ENCODE peak calls at places on chromosomes 3 and 15, in ten cellular contexts. One of them, this sample, is unnamed. For H3K36me3 and H3K4me1, the result is how much of the 10 kb centered on the place peaks cover.

GRCh38 chr15:60442763-60443162 is 36.2 kb downstream of the ICE2 start:
- DNase-seq in right lobe of liver: no peak
- DNase-seq in breast epithelium: no peak
- DNase-seq in Peyer's patch: no peak
- DNase-seq in heart left ventricle: no peak
- DNase-seq in H1: no peak
- DNase-seq in transverse colon: no peak
- DNase-seq in K562: no peak
- DNase-seq in esophagus squamous epithelium: no peak
- DNase-seq in body of pancreas: no peak
- DNase-seq in this sample: no peak

GRCh38 chr3:66497288-66497972 is 3.4 kb downstream of the LRIG1 start:
- DNase-seq in H1: no peak
- DNase-seq in K562: no peak
- DNase-seq in transverse colon: no peak
- DNase-seq in body of pancreas: peak
- DNase-seq in breast epithelium: no peak
- DNase-seq in esophagus squamous epithelium: no peak
- DNase-seq in Peyer's patch: no peak
- DNase-seq in right lobe of liver: no peak
- DNase-seq in heart left ventricle: no peak
- DNase-seq in this sample: no peak

GRCh38 chr3:4113811-4114522 is 189.2 kb upstream of the SETMAR start:
- DNase-seq in H1: no peak
- DNase-seq in heart left ventricle: no peak
- DNase-seq in breast epithelium: no peak
- DNase-seq in transverse colon: no peak
- DNase-seq in esophagus squamous epithelium: no peak
- DNase-seq in K562: no peak
- DNase-seq in Peyer's patch: no peak
- DNase-seq in right lobe of liver: no peak
- DNase-seq in body of pancreas: no peak
- DNase-seq in this sample: no peak

GRCh38 chr3:38988955-38989354 is 62.8 kb downstream of the SCN11A start:
- DNase-seq in body of pancreas: no peak
- DNase-seq in heart left ventricle: no peak
- DNase-seq in Peyer's patch: no peak
- DNase-seq in K562: no peak
- DNase-seq in transverse colon: no peak
- DNase-seq in breast epithelium: no peak
- DNase-seq in H1: no peak
- DNase-seq in right lobe of liver: no peak
- DNase-seq in esophagus squamous epithelium: no peak
- DNase-seq in this sample: no peak

GRCh38 chr3:32313723-32314473 is 75.4 kb downstream of the CMTM8 start:
- DNase-seq in breast epithelium: no peak
- DNase-seq in transverse colon: no peak
- DNase-seq in K562: no peak
- DNase-seq in heart left ventricle: no peak
- DNase-seq in right lobe of liver: no peak
- DNase-seq in body of pancreas: no peak
- DNase-seq in H1: no peak
- DNase-seq in Peyer's patch: no peak
- DNase-seq in esophagus squamous epithelium: no peak
- DNase-seq in this sample: no peak

GRCh38 chr3:46901591-46902187 is 24.2 kb downstream of the PTH1R start:
- DNase-seq in esophagus squamous epithelium: no peak
- DNase-seq in heart left ventricle: no peak
- DNase-seq in K562: no peak
- DNase-seq in Peyer's patch: no peak
- DNase-seq in body of pancreas: no peak
- DNase-seq in H1: no peak
- DNase-seq in right lobe of liver: peak
- DNase-seq in breast epithelium: no peak
- DNase-seq in transverse colon: no peak
- DNase-seq in this sample: no peak

GRCh38 chr15:100785181-100786138 is 94.2 kb upstream of the ALDH1A3 start:
- DNase-seq in esophagus squamous epithelium: no peak
- DNase-seq in K562: no peak
- DNase-seq in right lobe of liver: no peak
- DNase-seq in transverse colon: no peak
- DNase-seq in heart left ventricle: no peak
- DNase-seq in Peyer's patch: peak
- DNase-seq in body of pancreas: no peak
- DNase-seq in H1: no peak
- DNase-seq in breast epithelium: no peak
- DNase-seq in this sample: peak

GRCh38 chr3:133404925-133405324 is 5.1 kb downstream of the BFSP2 start:
- DNase-seq in body of pancreas: no peak
- DNase-seq in heart left ventricle: no peak
- DNase-seq in right lobe of liver: no peak
- DNase-seq in transverse colon: no peak
- DNase-seq in K562: no peak
- DNase-seq in esophagus squamous epithelium: no peak
- DNase-seq in Peyer's patch: no peak
- DNase-seq in breast epithelium: no peak
- DNase-seq in H1: no peak
- DNase-seq in this sample: no peak

GRCh38 chr15:91521996-91522395 is 331.5 kb upstream of the SLCO3A1 start:
- DNase-seq in heart left ventricle: no peak
- DNase-seq in body of pancreas: no peak
- DNase-seq in Peyer's patch: no peak
- DNase-seq in H1: no peak
- DNase-seq in esophagus squamous epithelium: no peak
- DNase-seq in breast epithelium: no peak
- DNase-seq in right lobe of liver: no peak
- DNase-seq in transverse colon: no peak
- DNase-seq in K562: no peak
- DNase-seq in this sample: no peak

GRCh38 chr3:22779737-22780136 is 423.4 kb upstream of the UBE2E2 start:
- DNase-seq in body of pancreas: no peak
- DNase-seq in K562: no peak
- DNase-seq in right lobe of liver: no peak
- DNase-seq in Peyer's patch: no peak
- DNase-seq in H1: no peak
- DNase-seq in esophagus squamous epithelium: no peak
- DNase-seq in breast epithelium: no peak
- DNase-seq in heart left ventricle: no peak
- DNase-seq in transverse colon: no peak
- DNase-seq in this sample: no peak

GRCh38 chr3:61729235-61729634 is 167.9 kb downstream of the PTPRG start:
- DNase-seq in right lobe of liver: no peak
- DNase-seq in H1: no peak
- DNase-seq in body of pancreas: no peak
- DNase-seq in K562: no peak
- DNase-seq in transverse colon: no peak
- DNase-seq in esophagus squamous epithelium: no peak
- DNase-seq in breast epithelium: no peak
- DNase-seq in Peyer's patch: no peak
- DNase-seq in heart left ventricle: no peak
- DNase-seq in this sample: no peak

GRCh38 chr3:61724801-61725200 is 163.4 kb downstream of the PTPRG start:
- DNase-seq in H1: no peak
- DNase-seq in right lobe of liver: no peak
- DNase-seq in K562: no peak
- DNase-seq in breast epithelium: no peak
- DNase-seq in transverse colon: no peak
- DNase-seq in body of pancreas: no peak
- DNase-seq in esophagus squamous epithelium: no peak
- DNase-seq in heart left ventricle: no peak
- DNase-seq in Peyer's patch: no peak
- DNase-seq in this sample: no peak

GRCh38 chr3:61730058-61730457 is 168.7 kb downstream of the PTPRG start:
- DNase-seq in transverse colon: no peak
- DNase-seq in breast epithelium: no peak
- DNase-seq in heart left ventricle: no peak
- DNase-seq in body of pancreas: no peak
- DNase-seq in right lobe of liver: no peak
- DNase-seq in Peyer's patch: no peak
- DNase-seq in H1: no peak
- DNase-seq in esophagus squamous epithelium: no peak
- DNase-seq in K562: no peak
- DNase-seq in this sample: peak

GRCh38 chr3:61725851-61726333 is 164.5 kb downstream of the PTPRG start:
- DNase-seq in esophagus squamous epithelium: no peak
- DNase-seq in right lobe of liver: no peak
- DNase-seq in K562: no peak
- DNase-seq in H1: no peak
- DNase-seq in breast epithelium: no peak
- DNase-seq in transverse colon: no peak
- DNase-seq in body of pancreas: no peak
- DNase-seq in Peyer's patch: no peak
- DNase-seq in heart left ventricle: peak
- DNase-seq in this sample: peak

GRCh38 chr3:61727435-61727834 is 166.1 kb downstream of the PTPRG start:
- DNase-seq in esophagus squamous epithelium: no peak
- DNase-seq in Peyer's patch: no peak
- DNase-seq in transverse colon: no peak
- DNase-seq in body of pancreas: no peak
- DNase-seq in right lobe of liver: no peak
- DNase-seq in K562: no peak
- DNase-seq in H1: no peak
- DNase-seq in heart left ventricle: no peak
- DNase-seq in breast epithelium: no peak
- DNase-seq in this sample: no peak
- H3K36me3 ChIP-seq in esophagus squamous epithelium: under half
- H3K36me3 ChIP-seq in Peyer's patch: under half
- H3K36me3 ChIP-seq in transverse colon: under half
- H3K36me3 ChIP-seq in body of pancreas: under half
- H3K36me3 ChIP-seq in right lobe of liver: under half
- H3K36me3 ChIP-seq in K562: under half
- H3K36me3 ChIP-seq in H1: under half
- H3K36me3 ChIP-seq in heart left ventricle: under half
- H3K36me3 ChIP-seq in breast epithelium: under half
- H3K36me3 ChIP-seq in this sample: under half

GRCh38 chr3:149653136-149653535 is 4.7 kb downstream of the WWTR1 start:
- DNase-seq in H1: no peak
- DNase-seq in breast epithelium: no peak
- DNase-seq in K562: no peak
- DNase-seq in Peyer's patch: no peak
- DNase-seq in transverse colon: no peak
- DNase-seq in body of pancreas: no peak
- DNase-seq in heart left ventricle: no peak
- DNase-seq in right lobe of liver: no peak
- DNase-seq in esophagus squamous epithelium: no peak
- DNase-seq in this sample: no peak

GRCh38 chr3:149657458-149657795 is 398 bp downstream of the WWTR1 start:
- DNase-seq in transverse colon: peak
- DNase-seq in K562: no peak
- DNase-seq in right lobe of liver: no peak
- DNase-seq in body of pancreas: peak
- DNase-seq in Peyer's patch: peak
- DNase-seq in breast epithelium: peak
- DNase-seq in esophagus squamous epithelium: no peak
- DNase-seq in heart left ventricle: no peak
- DNase-seq in H1: no peak
- DNase-seq in this sample: peak

GRCh38 chr3:149655826-149656599 is 1.8 kb downstream of the WWTR1 start:
- DNase-seq in heart left ventricle: no peak
- DNase-seq in H1: no peak
- DNase-seq in Peyer's patch: no peak
- DNase-seq in esophagus squamous epithelium: no peak
- DNase-seq in breast epithelium: no peak
- DNase-seq in K562: no peak
- DNase-seq in body of pancreas: no peak
- DNase-seq in transverse colon: no peak
- DNase-seq in right lobe of liver: no peak
- DNase-seq in this sample: no peak

GRCh38 chr3:149653564-149653963 is 4.3 kb downstream of the WWTR1 start:
- DNase-seq in right lobe of liver: no peak
- DNase-seq in breast epithelium: no peak
- DNase-seq in K562: no peak
- DNase-seq in transverse colon: no peak
- DNase-seq in heart left ventricle: no peak
- DNase-seq in body of pancreas: no peak
- DNase-seq in esophagus squamous epithelium: no peak
- DNase-seq in H1: no peak
- DNase-seq in Peyer's patch: no peak
- DNase-seq in this sample: no peak

GRCh38 chr3:149654188-149654601 is 3.6 kb downstream of the WWTR1 start:
- DNase-seq in K562: no peak
- DNase-seq in transverse colon: no peak
- DNase-seq in H1: no peak
- DNase-seq in body of pancreas: no peak
- DNase-seq in esophagus squamous epithelium: no peak
- DNase-seq in breast epithelium: no peak
- DNase-seq in Peyer's patch: no peak
- DNase-seq in right lobe of liver: no peak
- DNase-seq in heart left ventricle: no peak
- DNase-seq in this sample: peak
- TF ChIP-seq POLR2A in K562: no peak
- TF ChIP-seq POLR2A in transverse colon: no peak
- TF ChIP-seq POLR2A in H1: no peak
- TF ChIP-seq POLR2A in body of pancreas: no peak
- TF ChIP-seq POLR2A in esophagus squamous epithelium: no peak
- TF ChIP-seq POLR2A in breast epithelium: no peak
- TF ChIP-seq POLR2A in Peyer's patch: no peak
- TF ChIP-seq POLR2A in right lobe of liver: no peak
- TF ChIP-seq POLR2A in heart left ventricle: no peak
- TF ChIP-seq POLR2A in this sample: no peak

GRCh38 chr3:101791778-101792177 is 12.8 kb downstream of the NXPE3 start:
- DNase-seq in right lobe of liver: no peak
- DNase-seq in H1: no peak
- DNase-seq in transverse colon: no peak
- DNase-seq in body of pancreas: no peak
- DNase-seq in esophagus squamous epithelium: no peak
- DNase-seq in K562: no peak
- DNase-seq in Peyer's patch: no peak
- DNase-seq in breast epithelium: no peak
- DNase-seq in heart left ventricle: no peak
- DNase-seq in this sample: no peak
- H3K4me1 ChIP-seq in right lobe of liver: under half
- H3K4me1 ChIP-seq in H1: under half
- H3K4me1 ChIP-seq in transverse colon: under half
- H3K4me1 ChIP-seq in body of pancreas: under half
- H3K4me1 ChIP-seq in esophagus squamous epithelium: under half
- H3K4me1 ChIP-seq in K562: under half
- H3K4me1 ChIP-seq in Peyer's patch: under half
- H3K4me1 ChIP-seq in breast epithelium: under half
- H3K4me1 ChIP-seq in heart left ventricle: under half
- H3K4me1 ChIP-seq in this sample: under half

DNA sequence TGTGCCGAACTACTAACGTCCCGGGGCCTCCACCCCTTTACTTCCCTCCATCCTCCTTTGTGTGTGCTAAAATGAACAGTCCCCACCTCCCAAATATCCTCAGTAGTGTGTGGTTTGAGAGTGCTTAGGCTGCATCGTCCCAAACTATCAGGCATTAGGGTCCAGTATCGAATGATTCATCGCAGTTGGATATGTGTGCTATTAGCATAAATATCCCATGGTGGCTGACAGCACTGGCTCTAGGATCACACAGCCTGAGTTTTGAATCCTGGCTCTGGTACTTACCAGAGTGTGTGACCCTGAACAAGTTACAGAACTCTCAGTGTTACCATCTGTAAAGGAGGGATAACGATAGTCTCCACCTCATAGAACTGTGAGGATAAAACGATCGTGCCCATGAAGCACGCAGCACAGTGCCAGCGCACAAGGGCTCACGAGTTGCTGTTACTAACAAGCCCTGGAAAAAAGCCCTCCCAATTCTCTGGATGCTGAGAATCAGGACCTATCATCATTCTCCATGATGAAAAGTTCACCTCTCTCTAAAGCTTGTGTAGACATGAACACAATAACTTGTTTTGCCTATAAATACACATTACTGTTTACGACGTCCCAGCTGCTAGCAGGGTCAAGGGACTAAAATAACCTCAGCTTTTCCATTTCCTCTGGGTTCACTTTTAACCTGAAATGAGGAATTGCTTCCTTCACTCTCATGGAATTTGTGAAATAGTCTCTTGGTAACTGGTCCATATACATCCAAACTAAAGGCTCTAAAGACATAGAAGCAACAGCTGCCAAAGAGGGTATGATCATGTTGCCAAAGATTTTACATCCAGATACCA is 51.0 kb downstream of the VGLL4 start:
- DNase-seq in transverse colon: no peak
- DNase-seq in Peyer's patch: no peak
- DNase-seq in breast epithelium: no peak
- DNase-seq in esophagus squamous epithelium: no peak
- DNase-seq in K562: no peak
- DNase-seq in body of pancreas: no peak
- DNase-seq in H1: no peak
- DNase-seq in heart left ventricle: no peak
- DNase-seq in right lobe of liver: no peak
- DNase-seq in this sample: no peak
- H3K36me3 ChIP-seq in transverse colon: under half
- H3K36me3 ChIP-seq in Peyer's patch: under half
- H3K36me3 ChIP-seq in breast epithelium: under half
- H3K36me3 ChIP-seq in esophagus squamous epithelium: under half
- H3K36me3 ChIP-seq in K562: under half
- H3K36me3 ChIP-seq in body of pancreas: under half
- H3K36me3 ChIP-seq in H1: under half
- H3K36me3 ChIP-seq in heart left ventricle: under half
- H3K36me3 ChIP-seq in right lobe of liver: under half
- H3K36me3 ChIP-seq in this sample: under half